ENCODE peak calls at places on chromosomes 16 and 17, in ten cellular contexts. F, U, A, H, C, K, E, J, B and N are unnamed samples.
A peak's percentile ranks its signal among the peaks of the same experiment; 100 is the strongest.

GRCh38 chr16:49452108-49452507 is 78.5 kb downstream of the C16orf78 start:
- DNase-seq in K (no peak), J (no peak), F (no peak), A (peak; percentile 39), C (no peak), E (no peak), B (no peak), U (no peak), H (no peak), N (no peak)

GRCh38 chr16:49755291-49755611 is 100.7 kb downstream of the ZNF423 start:
- DNase-seq in F (no peak), A (peak; percentile 54), J (no peak), C (peak; percentile 32), E (no peak), K (no peak), H (no peak), U (no peak), B (peak; percentile 3), N (no peak)

GRCh38 chr17:16040710-16041251 is 41.2 kb downstream of the TTC19 start:
- DNase-seq in B (peak; percentile 90), H (no peak), C (no peak), J (no peak), U (no peak), K (peak; percentile 92), F (no peak), A (no peak), E (no peak), N (no peak)

GRCh38 chr17:44848961-44849489 is 1.3 kb downstream of the HIGD1B start:
- DNase-seq in C (no peak), E (no peak), K (no peak), B (no peak), H (no peak), A (no peak), J (no peak), F (no peak), U (no peak), N (no peak)

GRCh38 chr16:85420501-85421337 is 192.4 kb upstream of the GSE1 start:
- DNase-seq in J (peak; percentile 80), B (peak; percentile 71), A (peak; percentile 85), H (peak; percentile 81), C (no peak), K (peak; percentile 70), U (no peak), F (peak; percentile 58), E (no peak), N (no peak)

GRCh38 chr16:85187002-85187401 is 74.7 kb upstream of the CIBAR2 start:
- DNase-seq in F (no peak), A (no peak), B (peak; percentile 89), H (no peak), C (no peak), U (no peak), K (no peak), E (peak; percentile 90), J (no peak), N (no peak)

GRCh38 chr16:50146479-50147435 is 6.3 kb upstream of the TENT4B start:
- DNase-seq in F (no peak), K (peak; percentile 43), B (peak; percentile 25), U (no peak), E (no peak), J (no peak), C (peak; percentile 81), H (no peak), A (no peak), N (no peak)

GRCh38 chr17:81345211-81346089 is 49.8 kb upstream of the BAHCC1 start:
- DNase-seq in C (no peak), F (no peak), U (peak; percentile 94), B (peak; percentile 88), A (peak; percentile 90), K (peak; percentile 94), H (peak; percentile 75), J (peak; percentile 56), E (peak; percentile 92), N (no peak)

DNA sequence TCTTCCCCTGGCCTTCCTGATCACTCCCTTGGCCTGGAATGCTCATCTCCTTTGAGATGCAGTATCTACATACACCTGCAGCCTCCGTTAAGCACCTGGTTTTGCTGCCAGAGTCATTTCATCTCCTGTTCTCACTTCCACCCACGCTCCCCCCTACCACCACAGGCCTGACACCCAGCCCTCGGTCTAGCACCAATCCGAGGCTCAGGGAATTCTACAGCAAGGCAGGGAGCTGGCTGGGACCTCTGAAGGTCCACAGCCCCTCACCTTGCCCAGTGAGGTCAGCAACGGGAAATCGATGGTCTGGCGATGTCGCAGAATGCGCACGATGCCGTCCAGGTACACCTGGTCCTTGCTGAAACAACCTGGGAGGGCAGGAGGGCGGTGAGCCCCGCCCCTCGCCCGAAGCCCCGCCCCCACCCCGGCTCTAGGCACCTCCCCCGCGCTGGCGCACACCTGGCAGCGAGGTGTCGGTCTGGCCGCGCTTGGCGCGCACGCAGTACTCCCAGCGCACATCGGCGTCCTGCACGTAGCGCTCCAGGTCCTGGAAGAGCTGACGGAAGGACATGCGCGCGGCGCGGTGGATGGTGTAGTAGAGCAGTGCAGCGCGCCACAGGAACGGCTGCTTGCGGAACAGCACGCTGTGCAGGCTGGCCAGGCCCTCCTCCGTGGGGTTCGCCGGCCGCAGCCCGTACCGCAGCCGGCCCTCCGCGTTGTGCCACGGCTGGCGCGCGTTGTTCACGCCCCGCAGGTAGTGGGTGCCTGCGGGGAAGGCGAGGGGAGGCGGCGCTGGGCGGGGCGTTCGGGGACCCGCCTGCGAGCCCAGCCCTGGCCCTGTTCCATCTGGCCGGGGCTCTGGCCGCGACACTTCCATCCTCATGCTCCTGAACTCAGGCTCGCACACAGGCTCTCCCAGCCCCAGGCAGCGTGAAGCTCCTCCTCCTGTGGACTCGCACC is 5.7 kb downstream of the MATCAP1 start:
- DNase-seq in E (peak; percentile 75), B (peak; percentile 82), A (no peak), H (peak; percentile 72), C (no peak), J (no peak), K (peak; percentile 90), F (peak; percentile 29), U (no peak), N (no peak)
- TF ChIP-seq CTCF in E (peak; percentile 33), B (no peak), A (no peak), H (no peak), C (no peak), J (no peak), K (no peak), F (no peak), U (no peak), N (no peak)

DNA sequence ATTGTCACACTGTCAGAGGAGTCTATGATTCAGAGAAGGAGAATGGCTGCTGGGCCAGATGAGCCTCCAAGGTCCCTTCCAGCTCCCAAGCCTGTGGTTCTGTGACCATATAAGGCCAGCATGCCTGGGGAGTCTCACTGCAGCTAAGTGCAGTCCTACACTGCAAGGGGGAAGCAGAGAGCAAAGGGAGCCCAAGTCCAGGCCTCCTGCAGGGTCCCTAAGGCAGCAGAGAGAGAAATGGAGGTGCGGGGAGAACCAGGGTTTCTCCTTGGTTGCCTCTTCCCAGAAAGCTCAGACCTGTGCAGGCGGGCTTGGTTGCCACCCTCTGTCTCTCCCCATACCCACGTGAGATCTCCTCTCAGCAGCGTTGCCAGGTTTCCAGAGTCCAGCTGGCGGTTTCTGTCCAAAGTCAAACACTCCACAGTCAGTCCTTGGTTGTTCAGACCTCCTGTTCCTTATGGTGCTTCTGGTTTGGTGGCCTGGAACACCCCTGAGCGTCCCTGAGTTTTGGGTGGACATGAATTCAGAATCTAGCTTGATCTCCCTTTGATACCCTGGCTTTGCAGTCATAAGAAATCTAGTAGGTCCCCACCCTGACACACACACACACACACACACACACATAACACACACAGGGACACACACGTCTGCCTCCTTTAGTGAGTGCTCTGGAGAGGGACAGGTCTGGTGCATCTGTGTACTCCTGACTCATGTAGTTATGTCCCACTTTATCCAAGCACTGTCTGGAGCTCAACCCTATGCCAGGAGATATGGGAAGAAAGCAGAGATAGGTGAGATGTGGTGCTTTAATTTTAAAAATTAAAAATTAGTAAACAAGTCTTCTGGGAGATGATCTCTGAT is 78.8 kb downstream of the GNAO1 start:
- DNase-seq in C (no peak), J (no peak), U (no peak), H (peak; percentile 25), F (no peak), B (no peak), A (no peak), K (peak; percentile 91), E (peak; percentile 37), N (no peak)
- TF ChIP-seq CTCF in C (peak; percentile 14), J (no peak), U (no peak), H (no peak), F (no peak), B (no peak), A (no peak), K (no peak), E (no peak), N (no peak)

DNA sequence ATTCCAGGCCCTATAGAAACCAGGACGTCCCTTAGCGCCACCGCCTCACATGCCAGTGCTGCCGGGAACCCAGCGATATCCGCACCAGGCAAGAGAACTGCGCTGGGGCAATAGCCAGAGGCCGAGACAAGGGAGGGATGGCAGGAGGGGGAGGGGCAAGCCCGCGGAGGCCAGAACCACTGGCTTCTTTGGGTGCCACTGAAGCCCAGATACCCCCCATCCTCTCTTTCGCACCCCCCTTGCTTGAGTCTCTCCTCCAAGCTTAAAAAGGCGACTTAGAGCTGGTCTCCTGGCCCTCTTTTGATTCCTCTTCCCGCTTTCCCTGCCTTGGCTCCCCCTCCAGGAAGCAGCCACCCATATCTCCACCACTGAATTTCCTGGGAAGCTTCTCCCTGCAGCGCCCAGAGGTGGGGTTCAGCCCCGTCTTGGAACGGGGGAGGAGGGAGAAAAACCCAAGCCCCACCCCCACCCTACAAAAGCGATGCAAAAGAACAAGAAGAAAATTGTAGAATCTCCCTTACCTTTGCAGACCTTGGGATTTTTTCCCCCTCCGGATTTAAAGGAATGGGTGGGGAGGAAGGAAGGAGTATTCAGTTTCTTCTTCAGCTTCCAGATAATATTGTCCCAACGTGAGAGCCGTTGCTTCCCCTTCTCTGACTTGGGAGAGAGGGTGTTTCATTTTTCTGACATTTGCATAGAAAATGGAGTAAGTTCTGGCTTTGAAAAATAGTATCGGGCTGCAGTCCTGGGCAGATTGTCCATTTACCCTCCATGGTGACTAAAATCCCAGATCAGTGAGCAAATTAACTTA is 622 bp downstream of the HOXB6 start:
- DNase-seq in A (no peak), B (peak; percentile 81), H (peak; percentile 57), U (no peak), E (no peak), K (no peak), J (no peak), C (no peak), F (no peak), N (no peak)
- TF ChIP-seq CTCF in A (no peak), B (no peak), H (no peak), U (no peak), E (no peak), K (no peak), J (no peak), C (no peak), F (no peak), N (no peak)

GRCh38 chr17:7555320-7555948 is 3.1 kb upstream of the TNFSF13 start:
- DNase-seq in K (no peak), A (no peak), H (no peak), C (no peak), J (no peak), B (no peak), U (no peak), E (no peak), F (no peak), N (no peak)
- TF ChIP-seq CTCF in K (no peak), A (no peak), H (no peak), C (peak; percentile 10), J (no peak), B (no peak), U (no peak), E (no peak), F (no peak), N (no peak)

DNA sequence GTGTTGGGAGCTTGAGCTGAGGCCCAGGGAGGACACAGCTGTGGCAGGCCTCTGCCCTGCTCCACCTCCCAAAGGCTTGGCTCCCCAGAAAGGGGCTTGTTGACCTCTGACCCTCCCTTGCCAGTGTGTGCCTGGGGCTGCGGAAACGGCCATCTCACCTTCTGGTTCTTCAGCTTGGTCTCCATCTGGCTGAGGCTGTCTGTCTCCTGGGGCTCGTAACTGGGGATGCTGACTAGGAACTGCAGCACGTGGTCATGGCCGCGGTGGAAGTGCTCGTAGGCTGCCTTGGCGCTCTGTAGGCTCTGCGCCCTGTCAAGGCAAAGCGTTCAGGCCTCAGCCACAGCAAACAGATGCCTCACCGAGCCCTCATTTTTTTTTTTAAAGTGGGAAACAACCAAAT is 42.7 kb downstream of the UBN1 start:
- DNase-seq in J (no peak), U (no peak), E (no peak), K (no peak), B (no peak), H (no peak), F (no peak), A (no peak), C (no peak), N (no peak)
- TF ChIP-seq CTCF in J (no peak), U (no peak), E (no peak), K (no peak), B (no peak), H (no peak), F (no peak), A (no peak), C (no peak), N (no peak)